ENCODE peak calls at places on chromosomes 1 and 21, in six cellular contexts. P, G, D, I, F and K are unnamed samples.

GRCh38 chr1:69567847-69568434 is at the start of gene LRRC7:
- DNase-seq in P (peak; percentile 65), G (peak; percentile 55), D (no peak), I (no peak), F (peak; percentile 27), K (peak; percentile 40)

GRCh38 chr1:231340328-231341013 is 2.4 kb downstream of the SPRTN start:
- DNase-seq in P (no peak), G (no peak), D (no peak), I (no peak), F (no peak), K (no peak)

GRCh38 chr1:33903210-33903589 is 39.3 kb downstream of the HMGB4 start:
- DNase-seq in P (no peak), G (peak; percentile 70), D (no peak), I (no peak), F (no peak), K (no peak)

GRCh38 chr1:160739098-160739511 is at the start of gene SLAMF7:
- DNase-seq in P (no peak), G (no peak), D (no peak), I (no peak), F (no peak), K (no peak)

GRCh38 chr1:153277852-153278251 is 18.4 kb downstream of the LORICRIN start:
- DNase-seq in P (peak; percentile 61), G (peak; percentile 83), D (no peak), I (no peak), F (no peak), K (no peak)

GRCh38 chr1:206472454-206472853 is 2.2 kb downstream of the IKBKE start:
- DNase-seq in P (peak; percentile 52), G (peak; percentile 56), D (peak; percentile 93), I (no peak), F (peak; percentile 94), K (no peak)

GRCh38 chr1:225882699-225883615 is 777 bp upstream of the TMEM63A start:
- DNase-seq in P (peak; percentile 59), G (peak; percentile 61), D (peak; percentile 23), I (no peak), F (peak; percentile 66), K (peak; percentile 31)

GRCh38 chr1:184222561-184223157 is 164.2 kb upstream of the C1orf21 start:
- DNase-seq in P (peak; percentile 54), G (peak; percentile 57), D (peak; percentile 55), I (no peak), F (peak; percentile 53), K (no peak)

GRCh38 chr1:192869308-192869940 is 60.6 kb downstream of the RGS2 start:
- DNase-seq in P (no peak), G (no peak), D (no peak), I (no peak), F (no peak), K (no peak)

GRCh38 chr1:18859560-18859959 is at the start of gene TAS1R2:
- DNase-seq in P (no peak), G (no peak), D (no peak), I (no peak), F (no peak), K (no peak)

GRCh38 chr1:206839857-206840256 is 25.6 kb upstream of the IL20 start:
- DNase-seq in P (no peak), G (peak; percentile 56), D (peak; percentile 71), I (no peak), F (peak; percentile 80), K (no peak)

GRCh38 chr1:200048244-200048643 is 20.7 kb downstream of the NR5A2 start:
- DNase-seq in P (peak; percentile 97), G (peak; percentile 95), D (no peak), I (peak; percentile 88), F (no peak), K (peak; percentile 24)

GRCh38 chr1:61570191-61570590 is 154.8 kb downstream of the TM2D1 start:
- DNase-seq in P (no peak), G (no peak), D (no peak), I (no peak), F (no peak), K (no peak)

GRCh38 chr21:34156957-34157356 is 83.6 kb downstream of the MRPS6 start:
- DNase-seq in P (no peak), G (no peak), D (no peak), I (no peak), F (no peak), K (no peak)

GRCh38 chr1:162397943-162398560 is 13.9 kb downstream of the SH2D1B start:
- DNase-seq in P (no peak), G (peak; percentile 68), D (no peak), I (no peak), F (no peak), K (no peak)

GRCh38 chr21:34311561-34312330 is 52.1 kb upstream of the KCNE2 start:
- DNase-seq in P (no peak), G (no peak), D (no peak), I (no peak), F (no peak), K (no peak)

GRCh38 chr1:40708750-40709099 is 17.2 kb downstream of the NFYC start:
- DNase-seq in P (no peak), G (peak; percentile 95), D (peak; percentile 91), I (no peak), F (peak; percentile 95), K (no peak)

GRCh38 chr21:16070207-16070651 is 340.4 kb downstream of the USP25 start:
- DNase-seq in P (no peak), G (no peak), D (no peak), I (no peak), F (no peak), K (no peak)

GRCh38 chr1:171142081-171142450 is 43.0 kb upstream of the FMO2 start:
- DNase-seq in P (no peak), G (peak; percentile 6), D (peak; percentile 66), I (no peak), F (peak; percentile 57), K (no peak)

GRCh38 chr1:241533375-241534115 is 1.4 kb downstream of the KMO start:
- DNase-seq in P (no peak), G (peak; percentile 82), D (no peak), I (no peak), F (peak; percentile 10), K (no peak)

GRCh38 chr21:26819944-26820343 is 25.3 kb downstream of the ADAMTS1 start:
- DNase-seq in P (no peak), G (peak; percentile 81), D (no peak), I (no peak), F (no peak), K (no peak)

GRCh38 chr1:3419415-3420204 is 34.9 kb upstream of the ARHGEF16 start:
- DNase-seq in P (no peak), G (no peak), D (no peak), I (no peak), F (no peak), K (no peak)

GRCh38 chr21:29904359-29905282 is 35.2 kb downstream of the GRIK1 start:
- DNase-seq in P (peak; percentile 32), G (peak; percentile 10), D (no peak), I (no peak), F (no peak), K (no peak)

GRCh38 chr1:1371354-1371740 is 3.7 kb downstream of the AURKAIP1 start:
- DNase-seq in P (no peak), G (no peak), D (no peak), I (no peak), F (no peak), K (no peak)

GRCh38 chr1:198449727-198450433 is 90.6 kb downstream of the ATP6V1G3 start:
- DNase-seq in P (no peak), G (no peak), D (peak; percentile 64), I (no peak), F (peak; percentile 18), K (no peak)

GRCh38 chr21:26098758-26099157 is 71.8 kb downstream of the APP start:
- DNase-seq in P (no peak), G (peak; percentile 77), D (peak; percentile 26), I (no peak), F (no peak), K (no peak)

GRCh38 chr21:24148461-24148860 is 1458.8 kb downstream of the MRPL39 start:
- DNase-seq in P (no peak), G (no peak), D (no peak), I (no peak), F (no peak), K (no peak)

GRCh38 chr21:46168238-46168637 is 12.9 kb upstream of the FTCD start:
- DNase-seq in P (peak; percentile 21), G (no peak), D (no peak), I (no peak), F (no peak), K (no peak)

GRCh38 chr21:34526618-34527290 is 14.7 kb upstream of the KCNE1 start:
- DNase-seq in P (peak; percentile 64), G (peak; percentile 99), D (peak; percentile 100), I (no peak), F (peak; percentile 100), K (peak; percentile 54)

GRCh38 chr1:229714964-229715603 is 89.0 kb downstream of the URB2 start:
- DNase-seq in P (peak; percentile 57), G (peak; percentile 72), D (peak; percentile 18), I (no peak), F (peak; percentile 11), K (no peak)
- H2BK15ac ChIP-seq in P (peak overlapping the region; percentile 10), G (no peak overlapping the region), D (no peak overlapping the region), I (peak overlapping the region; percentile 97), F (no peak overlapping the region), K (no peak overlapping the region)

GRCh38 chr1:151777317-151777716 is 13.0 kb downstream of the TDRKH start:
- DNase-seq in P (no peak), G (no peak), D (no peak), I (no peak), F (no peak), K (no peak)
- H3K4ac ChIP-seq in P (no peak overlapping the region), G (no peak overlapping the region), D (no peak overlapping the region), I (no peak overlapping the region), F (no peak overlapping the region), K (no peak overlapping the region)

DNA sequence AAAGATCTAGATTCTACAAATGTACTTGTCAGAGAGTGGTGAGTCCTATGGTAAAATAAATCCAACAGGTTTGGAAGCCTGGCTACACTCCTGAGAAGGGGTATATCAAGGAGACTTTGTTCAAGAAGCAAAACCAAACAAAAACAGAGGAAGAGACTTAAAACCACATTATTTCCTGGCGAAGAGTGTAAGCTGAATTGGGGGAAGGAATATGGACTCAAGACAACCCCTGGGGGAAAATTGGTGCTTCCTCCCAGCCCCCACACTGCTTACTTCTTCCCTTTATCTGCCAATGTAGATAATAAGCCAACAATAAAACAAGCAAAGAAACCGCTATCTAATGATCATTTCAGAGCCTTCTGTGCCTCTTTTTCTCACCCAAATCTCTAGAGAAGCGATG is 48.4 kb upstream of the ZBTB18 start:
- DNase-seq in P (no peak), G (no peak), D (no peak), I (no peak), F (no peak), K (no peak)
- H3K23ac ChIP-seq in P (no peak overlapping the region), G (no peak overlapping the region), D (no peak overlapping the region), I (no peak overlapping the region), F (no peak overlapping the region), K (no peak overlapping the region)

DNA sequence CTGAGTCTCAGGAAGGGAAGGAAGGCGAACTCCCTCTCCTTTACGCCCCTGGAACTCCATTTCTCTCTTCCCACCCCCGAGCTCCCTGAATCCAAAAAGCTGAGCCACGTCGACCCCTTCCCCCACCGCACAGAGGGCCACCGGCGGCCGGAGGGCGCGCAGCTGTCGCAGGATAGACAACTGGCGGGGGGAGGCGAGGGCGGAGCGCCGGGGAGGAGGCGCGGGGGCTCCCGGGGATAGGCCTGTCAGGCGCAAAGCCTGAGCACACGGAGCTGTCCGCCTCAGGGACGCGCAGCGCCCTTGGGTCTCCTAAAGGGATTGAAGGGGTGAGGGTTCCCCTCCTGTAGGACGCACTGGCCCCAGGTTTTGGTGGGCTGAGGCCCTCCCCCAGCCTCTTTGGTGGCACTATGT is 752 bp upstream of the ACTA1 start:
- DNase-seq in P (peak; percentile 72), G (peak; percentile 71), D (no peak), I (no peak), F (no peak), K (no peak)
- H2BK15ac ChIP-seq in P (no peak overlapping the region), G (no peak overlapping the region), D (no peak overlapping the region), I (peak overlapping the region; percentile 81), F (no peak overlapping the region), K (no peak overlapping the region)